ENCODE peak calls at places on chromosomes 6 and 20, in nine cellular contexts. One of them, this sample, is unnamed.

GRCh38 chr6:127201321-127201720 is 65.3 kb upstream of the RNF146 start:
- DNase-seq in ovary: no peak
- DNase-seq in kidney: no peak
- DNase-seq in adrenal gland: no peak
- DNase-seq in Peyer's patch: no peak
- DNase-seq in body of pancreas: no peak
- DNase-seq in A673: no peak
- DNase-seq in transverse colon: no peak
- DNase-seq in heart right ventricle: no peak
- DNase-seq in this sample: no peak

GRCh38 chr6:69164564-69165252 is 529.6 kb downstream of the ADGRB3 start:
- DNase-seq in ovary: no peak
- DNase-seq in kidney: no peak
- DNase-seq in adrenal gland: no peak
- DNase-seq in Peyer's patch: no peak
- DNase-seq in body of pancreas: no peak
- DNase-seq in A673: peak; percentile 55
- DNase-seq in transverse colon: no peak
- DNase-seq in heart right ventricle: no peak
- DNase-seq in this sample: no peak

GRCh38 chr6:23559587-23560343 is 566.2 kb upstream of the NRSN1 start:
- DNase-seq in ovary: no peak
- DNase-seq in kidney: no peak
- DNase-seq in adrenal gland: no peak
- DNase-seq in Peyer's patch: peak; percentile 68
- DNase-seq in body of pancreas: peak; percentile 12
- DNase-seq in A673: no peak
- DNase-seq in transverse colon: peak; percentile 68
- DNase-seq in heart right ventricle: peak; percentile 9
- DNase-seq in this sample: no peak

GRCh38 chr20:11799131-11799800 is 118.4 kb upstream of the BTBD3 start:
- DNase-seq in ovary: no peak
- DNase-seq in kidney: no peak
- DNase-seq in adrenal gland: no peak
- DNase-seq in Peyer's patch: no peak
- DNase-seq in body of pancreas: no peak
- DNase-seq in A673: no peak
- DNase-seq in transverse colon: no peak
- DNase-seq in heart right ventricle: no peak
- DNase-seq in this sample: no peak

GRCh38 chr6:110643175-110643574 is 166.8 kb upstream of the SLC22A16 start:
- DNase-seq in ovary: no peak
- DNase-seq in kidney: no peak
- DNase-seq in adrenal gland: no peak
- DNase-seq in Peyer's patch: no peak
- DNase-seq in body of pancreas: no peak
- DNase-seq in A673: no peak
- DNase-seq in transverse colon: no peak
- DNase-seq in heart right ventricle: no peak
- DNase-seq in this sample: no peak

GRCh38 chr20:38136421-38137245 is 28.4 kb downstream of the TGM2 start:
- DNase-seq in ovary: no peak
- DNase-seq in kidney: peak; percentile 43
- DNase-seq in adrenal gland: no peak
- DNase-seq in Peyer's patch: peak; percentile 34
- DNase-seq in body of pancreas: no peak
- DNase-seq in A673: no peak
- DNase-seq in transverse colon: no peak
- DNase-seq in heart right ventricle: no peak
- DNase-seq in this sample: no peak

GRCh38 chr6:48069280-48069679 is 41.7 kb downstream of the PTCHD4 start:
- DNase-seq in ovary: no peak
- DNase-seq in kidney: no peak
- DNase-seq in adrenal gland: no peak
- DNase-seq in Peyer's patch: no peak
- DNase-seq in body of pancreas: no peak
- DNase-seq in A673: no peak
- DNase-seq in transverse colon: no peak
- DNase-seq in heart right ventricle: no peak
- DNase-seq in this sample: no peak

GRCh38 chr6:1624848-1625341 is 15.2 kb downstream of the FOXC1 start:
- DNase-seq in ovary: no peak
- DNase-seq in kidney: peak; percentile 78
- DNase-seq in adrenal gland: peak; percentile 43
- DNase-seq in Peyer's patch: peak; percentile 49
- DNase-seq in body of pancreas: no peak
- DNase-seq in A673: peak; percentile 54
- DNase-seq in transverse colon: no peak
- DNase-seq in heart right ventricle: peak; percentile 39
- DNase-seq in this sample: no peak

GRCh38 chr6:110140650-110141049 is 38.8 kb downstream of the WASF1 start:
- DNase-seq in ovary: no peak
- DNase-seq in kidney: no peak
- DNase-seq in adrenal gland: no peak
- DNase-seq in Peyer's patch: no peak
- DNase-seq in body of pancreas: no peak
- DNase-seq in A673: peak; percentile 30
- DNase-seq in transverse colon: no peak
- DNase-seq in heart right ventricle: no peak
- DNase-seq in this sample: no peak

GRCh38 chr20:45404438-45404837 is 3.7 kb upstream of the DBNDD2 start:
- DNase-seq in ovary: no peak
- DNase-seq in kidney: no peak
- DNase-seq in adrenal gland: no peak
- DNase-seq in Peyer's patch: no peak
- DNase-seq in body of pancreas: no peak
- DNase-seq in A673: no peak
- DNase-seq in transverse colon: no peak
- DNase-seq in heart right ventricle: no peak
- DNase-seq in this sample: no peak

GRCh38 chr6:90288404-90288803 is 8.2 kb downstream of the BACH2 start:
- DNase-seq in ovary: no peak
- DNase-seq in kidney: no peak
- DNase-seq in adrenal gland: no peak
- DNase-seq in Peyer's patch: no peak
- DNase-seq in body of pancreas: no peak
- DNase-seq in A673: no peak
- DNase-seq in transverse colon: no peak
- DNase-seq in heart right ventricle: no peak
- DNase-seq in this sample: no peak

GRCh38 chr6:170445487-170445886 is 107.6 kb downstream of the PSMB1 start:
- DNase-seq in ovary: no peak
- DNase-seq in kidney: no peak
- DNase-seq in adrenal gland: no peak
- DNase-seq in Peyer's patch: peak; percentile 40
- DNase-seq in body of pancreas: no peak
- DNase-seq in A673: no peak
- DNase-seq in transverse colon: no peak
- DNase-seq in heart right ventricle: no peak
- DNase-seq in this sample: no peak

GRCh38 chr6:119612871-119613515 is 263.4 kb upstream of the MAN1A1 start:
- DNase-seq in ovary: no peak
- DNase-seq in kidney: no peak
- DNase-seq in adrenal gland: no peak
- DNase-seq in Peyer's patch: no peak
- DNase-seq in body of pancreas: no peak
- DNase-seq in A673: peak; percentile 0
- DNase-seq in transverse colon: no peak
- DNase-seq in heart right ventricle: no peak
- DNase-seq in this sample: no peak

GRCh38 chr6:52231411-52232127 is 12.7 kb downstream of the IL17F start:
- DNase-seq in ovary: no peak
- DNase-seq in kidney: no peak
- DNase-seq in adrenal gland: no peak
- DNase-seq in Peyer's patch: no peak
- DNase-seq in body of pancreas: no peak
- DNase-seq in A673: no peak
- DNase-seq in transverse colon: no peak
- DNase-seq in heart right ventricle: no peak
- DNase-seq in this sample: no peak

GRCh38 chr20:49890651-49891361 is 24.5 kb downstream of the SPATA2 start:
- DNase-seq in ovary: peak; percentile 44
- DNase-seq in kidney: no peak
- DNase-seq in adrenal gland: no peak
- DNase-seq in Peyer's patch: no peak
- DNase-seq in body of pancreas: no peak
- DNase-seq in A673: no peak
- DNase-seq in transverse colon: no peak
- DNase-seq in heart right ventricle: no peak
- DNase-seq in this sample: no peak

GRCh38 chr6:37473364-37474095 is 26.2 kb downstream of the CCDC167 start:
- DNase-seq in ovary: no peak
- DNase-seq in kidney: no peak
- DNase-seq in adrenal gland: no peak
- DNase-seq in Peyer's patch: no peak
- DNase-seq in body of pancreas: peak; percentile 46
- DNase-seq in A673: no peak
- DNase-seq in transverse colon: no peak
- DNase-seq in heart right ventricle: peak; percentile 74
- DNase-seq in this sample: no peak

GRCh38 chr6:34143884-34144580 is 1.9 kb downstream of the GRM4 start:
- DNase-seq in ovary: no peak
- DNase-seq in kidney: peak; percentile 75
- DNase-seq in adrenal gland: no peak
- DNase-seq in Peyer's patch: no peak
- DNase-seq in body of pancreas: peak; percentile 31
- DNase-seq in A673: peak; percentile 63
- DNase-seq in transverse colon: no peak
- DNase-seq in heart right ventricle: no peak
- DNase-seq in this sample: peak; percentile 56

GRCh38 chr6:137218473-137218916 is 690 bp downstream of the IFNGR1 start:
- DNase-seq in ovary: peak; percentile 49
- DNase-seq in kidney: no peak
- DNase-seq in adrenal gland: peak; percentile 60
- DNase-seq in Peyer's patch: no peak
- DNase-seq in body of pancreas: peak; percentile 65
- DNase-seq in A673: peak; percentile 35
- DNase-seq in transverse colon: peak; percentile 52
- DNase-seq in heart right ventricle: no peak
- DNase-seq in this sample: peak; percentile 67

GRCh38 chr20:17808357-17808756 is 108.6 kb downstream of the BANF2 start:
- DNase-seq in ovary: peak; percentile 80
- DNase-seq in kidney: peak; percentile 69
- DNase-seq in adrenal gland: peak; percentile 35
- DNase-seq in Peyer's patch: no peak
- DNase-seq in body of pancreas: peak; percentile 65
- DNase-seq in A673: no peak
- DNase-seq in transverse colon: no peak
- DNase-seq in heart right ventricle: peak; percentile 34
- DNase-seq in this sample: no peak

GRCh38 chr6:145071836-145072235 is 663.5 kb downstream of the EPM2A start:
- DNase-seq in ovary: no peak
- DNase-seq in kidney: no peak
- DNase-seq in adrenal gland: no peak
- DNase-seq in Peyer's patch: no peak
- DNase-seq in body of pancreas: no peak
- DNase-seq in A673: no peak
- DNase-seq in transverse colon: no peak
- DNase-seq in heart right ventricle: no peak
- DNase-seq in this sample: no peak

GRCh38 chr6:166307082-166307980 is 861 bp downstream of the PRR18 start:
- DNase-seq in ovary: no peak
- DNase-seq in kidney: no peak
- DNase-seq in adrenal gland: no peak
- DNase-seq in Peyer's patch: no peak
- DNase-seq in body of pancreas: peak; percentile 23
- DNase-seq in A673: no peak
- DNase-seq in transverse colon: no peak
- DNase-seq in heart right ventricle: no peak
- DNase-seq in this sample: no peak

GRCh38 chr6:125528614-125529013 is 220.8 kb upstream of the HEY2 start:
- DNase-seq in ovary: no peak
- DNase-seq in kidney: peak; percentile 27
- DNase-seq in adrenal gland: no peak
- DNase-seq in Peyer's patch: no peak
- DNase-seq in body of pancreas: no peak
- DNase-seq in A673: peak; percentile 28
- DNase-seq in transverse colon: no peak
- DNase-seq in heart right ventricle: no peak
- DNase-seq in this sample: no peak
- H3K4me1 ChIP-seq in ovary: peaks cover 3% of the 10 kb centered on the region
- H3K4me1 ChIP-seq in kidney: no peaks in the 10 kb centered on the region
- H3K4me1 ChIP-seq in adrenal gland: no peaks in the 10 kb centered on the region
- H3K4me1 ChIP-seq in Peyer's patch: no peaks in the 10 kb centered on the region
- H3K4me1 ChIP-seq in body of pancreas: no peaks in the 10 kb centered on the region
- H3K4me1 ChIP-seq in A673: peaks cover 3% of the 10 kb centered on the region
- H3K4me1 ChIP-seq in transverse colon: no peaks in the 10 kb centered on the region
- H3K4me1 ChIP-seq in heart right ventricle: peaks cover 12% of the 10 kb centered on the region
- H3K4me1 ChIP-seq in this sample: no peaks in the 10 kb centered on the region

DNA sequence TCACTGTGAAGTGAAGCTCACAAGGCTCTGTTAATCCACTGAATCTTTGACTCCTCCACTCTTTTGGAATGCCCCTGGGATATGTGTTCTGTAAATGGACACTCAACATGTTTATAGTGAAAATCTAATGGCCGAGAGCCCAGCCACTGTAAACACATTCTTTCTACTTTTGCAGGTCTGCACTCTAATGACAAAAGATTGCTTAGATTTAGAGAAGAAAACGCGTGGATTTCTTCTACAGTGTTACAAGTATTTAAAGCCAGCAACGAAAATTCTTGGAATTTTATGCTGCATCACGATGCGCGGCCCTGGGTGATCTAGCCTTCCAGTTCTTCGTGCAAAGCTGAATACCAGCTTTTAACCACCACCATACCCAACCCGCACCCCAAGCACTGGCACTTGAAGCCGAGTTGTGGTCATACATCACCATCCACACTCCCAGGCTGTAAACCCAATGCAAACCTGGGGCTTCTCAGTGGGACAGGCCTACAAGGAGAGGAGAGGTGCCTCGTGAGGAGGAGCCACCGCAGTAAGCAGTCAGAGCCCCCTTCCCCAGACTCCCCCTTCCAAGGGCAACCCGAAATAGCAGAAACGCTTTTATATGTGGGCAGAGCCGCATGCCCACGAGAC is 3.7 kb upstream of the FOXO3 start:
- DNase-seq in ovary: peak; percentile 56
- DNase-seq in kidney: peak; percentile 70
- DNase-seq in adrenal gland: no peak
- DNase-seq in Peyer's patch: no peak
- DNase-seq in body of pancreas: no peak
- DNase-seq in A673: no peak
- DNase-seq in transverse colon: no peak
- DNase-seq in heart right ventricle: no peak
- DNase-seq in this sample: no peak
- H3K4me1 ChIP-seq in ovary: peaks cover 5% of the 10 kb centered on the region
- H3K4me1 ChIP-seq in kidney: peaks cover 11% of the 10 kb centered on the region
- H3K4me1 ChIP-seq in adrenal gland: peaks cover 6% of the 10 kb centered on the region
- H3K4me1 ChIP-seq in Peyer's patch: peaks cover 9% of the 10 kb centered on the region
- H3K4me1 ChIP-seq in body of pancreas: peaks cover 8% of the 10 kb centered on the region
- H3K4me1 ChIP-seq in A673: peaks cover 10% of the 10 kb centered on the region
- H3K4me1 ChIP-seq in transverse colon: peaks cover 17% of the 10 kb centered on the region
- H3K4me1 ChIP-seq in heart right ventricle: peaks cover 30% of the 10 kb centered on the region
- H3K4me1 ChIP-seq in this sample: peaks cover 11% of the 10 kb centered on the region

GRCh38 chr6:106519460-106520394 is 109.6 kb downstream of the RTN4IP1 start:
- DNase-seq in ovary: no peak
- DNase-seq in kidney: peak; percentile 80
- DNase-seq in adrenal gland: no peak
- DNase-seq in Peyer's patch: no peak
- DNase-seq in body of pancreas: no peak
- DNase-seq in A673: peak; percentile 74
- DNase-seq in transverse colon: peak; percentile 66
- DNase-seq in heart right ventricle: peak; percentile 23
- DNase-seq in this sample: peak; percentile 77
- H3K4me1 ChIP-seq in ovary: no peaks in the 10 kb centered on the region
- H3K4me1 ChIP-seq in kidney: no peaks in the 10 kb centered on the region
- H3K4me1 ChIP-seq in adrenal gland: no peaks in the 10 kb centered on the region
- H3K4me1 ChIP-seq in Peyer's patch: peaks cover 21% of the 10 kb centered on the region
- H3K4me1 ChIP-seq in body of pancreas: no peaks in the 10 kb centered on the region
- H3K4me1 ChIP-seq in A673: peaks cover 11% of the 10 kb centered on the region
- H3K4me1 ChIP-seq in transverse colon: peaks cover 32% of the 10 kb centered on the region
- H3K4me1 ChIP-seq in heart right ventricle: peaks cover 1% of the 10 kb centered on the region
- H3K4me1 ChIP-seq in this sample: peaks cover 48% of the 10 kb centered on the region

GRCh38 chr6:167704396-167704801 is 122.3 kb upstream of the AFDN start:
- DNase-seq in ovary: no peak
- DNase-seq in kidney: no peak
- DNase-seq in adrenal gland: no peak
- DNase-seq in Peyer's patch: no peak
- DNase-seq in body of pancreas: no peak
- DNase-seq in A673: no peak
- DNase-seq in transverse colon: no peak
- DNase-seq in heart right ventricle: no peak
- DNase-seq in this sample: no peak
- H3K4me1 ChIP-seq in ovary: peaks cover under 1% of the 10 kb centered on the region
- H3K4me1 ChIP-seq in kidney: peaks cover 3% of the 10 kb centered on the region
- H3K4me1 ChIP-seq in adrenal gland: no peaks in the 10 kb centered on the region
- H3K4me1 ChIP-seq in Peyer's patch: peaks cover 8% of the 10 kb centered on the region
- H3K4me1 ChIP-seq in body of pancreas: no peaks in the 10 kb centered on the region
- H3K4me1 ChIP-seq in A673: peaks cover 11% of the 10 kb centered on the region
- H3K4me1 ChIP-seq in transverse colon: peaks cover 4% of the 10 kb centered on the region
- H3K4me1 ChIP-seq in heart right ventricle: peaks cover 17% of the 10 kb centered on the region
- H3K4me1 ChIP-seq in this sample: peaks cover 31% of the 10 kb centered on the region

This sample was measured in CD8-positive, alpha-beta T cell.